ENCODE peak calls at places on chromosomes 3 and 15, in eight cellular contexts. J is stimulated activated CD4-positive, alpha-beta T cell treated with anti-CD3 and anti-CD28 coated beads, Interleukin-4, amount 100 ng/mL, for 48 hours; C is cardiac muscle cell; U is breast epithelium; B is midbrain; A is tibial artery; Y is OCI-M1; M is NCI-H774. L is an unnamed sample.
A peak's percentile ranks its signal among the peaks of the same experiment; 100 is the strongest.

GRCh38 chr15:98866503-98866902 is 141.1 kb downstream of the PGPEP1L start:
- DNase-seq in J (no peak), C (peak; percentile 81), U (no peak), B (no peak), A (no peak), Y (peak; percentile 25), M (no peak), L (peak; percentile 77)

GRCh38 chr3:112470791-112471190 is 28.5 kb downstream of the BTLA start:
- DNase-seq in J (no peak), C (no peak), U (no peak), B (no peak), A (no peak), Y (no peak), M (no peak), L (no peak)

GRCh38 chr15:22904736-22905135 is 66.3 kb downstream of the NIPA2 start:
- DNase-seq in J (no peak), C (no peak), U (no peak), B (no peak), A (no peak), Y (no peak), M (peak; percentile 40), L (no peak)

GRCh38 chr3:33315826-33316225 is 38.6 kb downstream of the FBXL2 start:
- DNase-seq in J (no peak), C (peak; percentile 65), U (no peak), B (no peak), A (no peak), Y (no peak), M (no peak), L (no peak)

GRCh38 chr3:152331018-152331541 is 62.4 kb downstream of the MBNL1 start:
- DNase-seq in J (no peak), C (peak; percentile 83), U (no peak), B (no peak), A (no peak), Y (peak; percentile 39), M (no peak), L (no peak)

GRCh38 chr3:129023909-129024308 is 22.8 kb downstream of the EFCC1 start:
- DNase-seq in J (no peak), C (no peak), U (no peak), B (no peak), A (no peak), Y (peak; percentile 47), M (no peak), L (peak; percentile 53)

GRCh38 chr3:197222816-197223419 is 75.5 kb downstream of the DLG1 start:
- DNase-seq in J (no peak), C (no peak), U (no peak), B (no peak), A (no peak), Y (no peak), M (no peak), L (no peak)

GRCh38 chr3:17302170-17302569 is 417.4 kb downstream of the PLCL2 start:
- DNase-seq in J (no peak), C (no peak), U (no peak), B (no peak), A (no peak), Y (no peak), M (no peak), L (no peak)

GRCh38 chr15:96332854-96333193 is 2.3 kb downstream of the NR2F2 start:
- DNase-seq in J (no peak), C (peak; percentile 45), U (no peak), B (no peak), A (no peak), Y (no peak), M (no peak), L (no peak)

GRCh38 chr3:172156309-172156998 is 117.1 kb downstream of the FNDC3B start:
- DNase-seq in J (no peak), C (no peak), U (peak; percentile 79), B (no peak), A (no peak), Y (no peak), M (no peak), L (no peak)

GRCh38 chr3:141877911-141878310 is 1.5 kb downstream of the ATP1B3 start:
- DNase-seq in J (no peak), C (peak; percentile 54), U (no peak), B (no peak), A (no peak), Y (peak; percentile 70), M (no peak), L (peak; percentile 37)

GRCh38 chr3:37556789-37557301 is 304.8 kb upstream of the CTDSPL start:
- DNase-seq in J (no peak), C (no peak), U (no peak), B (peak; percentile 27), A (no peak), Y (no peak), M (no peak), L (no peak)

GRCh38 chr3:100042577-100042981 is 71.7 kb downstream of the FILIP1L start:
- DNase-seq in J (no peak), C (peak; percentile 91), U (no peak), B (no peak), A (no peak), Y (no peak), M (no peak), L (no peak)

GRCh38 chr3:151305081-151305777 is 11.4 kb downstream of the GPR87 start:
- DNase-seq in J (no peak), C (peak; percentile 98), U (peak; percentile 84), B (peak; percentile 11), A (no peak), Y (no peak), M (no peak), L (peak; percentile 76)

GRCh38 chr3:177294221-177294620 is 96.9 kb upstream of the TBL1XR1 start:
- DNase-seq in J (no peak), C (peak; percentile 71), U (no peak), B (no peak), A (peak; percentile 77), Y (no peak), M (no peak), L (no peak)

GRCh38 chr15:43541785-43542184 is 24.4 kb downstream of the MAP1A start:
- DNase-seq in J (no peak), C (peak; percentile 56), U (no peak), B (no peak), A (no peak), Y (peak; percentile 59), M (no peak), L (peak; percentile 8)

GRCh38 chr3:129486057-129487035 is 42.1 kb upstream of the RHO start:
- DNase-seq in J (no peak), C (peak; percentile 88), U (no peak), B (no peak), A (no peak), Y (no peak), M (no peak), L (no peak)

GRCh38 chr3:159637895-159638542 is 350.6 kb upstream of the IL12A start:
- DNase-seq in J (no peak), C (no peak), U (no peak), B (no peak), A (no peak), Y (no peak), M (no peak), L (no peak)

GRCh38 chr3:156787926-156788663 is 38.1 kb upstream of the LEKR1 start:
- DNase-seq in J (no peak), C (peak; percentile 88), U (no peak), B (no peak), A (no peak), Y (peak; percentile 65), M (no peak), L (peak; percentile 43)

GRCh38 chr3:37174532-37175126 is at the start of gene LRRFIP2:
- DNase-seq in J (no peak), C (peak; percentile 70), U (no peak), B (no peak), A (no peak), Y (peak; percentile 73), M (no peak), L (no peak)

GRCh38 chr3:112132975-112133448 is at the start of gene GCSAM:
- DNase-seq in J (peak; percentile 31), C (no peak), U (no peak), B (peak; percentile 38), A (peak; percentile 68), Y (peak; percentile 47), M (no peak), L (no peak)

GRCh38 chr3:120435621-120436020 is 15.2 kb downstream of the FSTL1 start:
- DNase-seq in J (no peak), C (peak; percentile 58), U (no peak), B (no peak), A (no peak), Y (peak; percentile 25), M (no peak), L (no peak)

GRCh38 chr3:11467875-11468274 is 175.8 kb downstream of the VGLL4 start:
- DNase-seq in J (no peak), C (no peak), U (no peak), B (no peak), A (no peak), Y (no peak), M (no peak), L (no peak)

GRCh38 chr3:110815008-110815583 is 256.5 kb upstream of the NECTIN3 start:
- DNase-seq in J (no peak), C (peak; percentile 85), U (no peak), B (no peak), A (no peak), Y (peak; percentile 17), M (no peak), L (peak; percentile 90)

GRCh38 chr3:124846189-124846588 is 41.0 kb downstream of the ITGB5 start:
- DNase-seq in J (no peak), C (peak; percentile 91), U (no peak), B (no peak), A (peak; percentile 87), Y (no peak), M (no peak), L (no peak)

GRCh38 chr3:156483961-156484787 is 70.7 kb downstream of the SSR3 start:
- DNase-seq in J (no peak), C (peak; percentile 80), U (no peak), B (no peak), A (no peak), Y (peak; percentile 77), M (no peak), L (peak; percentile 41)

GRCh38 chr3:31877559-31877958 is 103.5 kb downstream of the OSBPL10 start:
- DNase-seq in J (no peak), C (no peak), U (no peak), B (no peak), A (no peak), Y (no peak), M (no peak), L (no peak)

GRCh38 chr3:177085784-177086183 is 111.5 kb downstream of the TBL1XR1 start:
- DNase-seq in J (no peak), C (no peak), U (no peak), B (no peak), A (no peak), Y (no peak), M (no peak), L (no peak)

L was measured in SK-MEL-5.